ENCODE peak calls at places on chromosome 20, in four cellular contexts. I is breast epithelium, M is ureter, Z is ELR. R is an unnamed sample.

GRCh38 chr20:11901127-11901526 is 16.6 kb upstream of the BTBD3 start:
- DNase-seq in I (no peak), Z (peak; percentile 96), M (no peak), R (no peak)

GRCh38 chr20:24462461-24463010 is 6.9 kb upstream of the SYNDIG1 start:
- DNase-seq in Z (no peak), M (no peak), I (no peak), R (no peak)

GRCh38 chr20:63519765-63520593 is 586 bp upstream of the PPDPF start:
- DNase-seq in I (no peak), M (peak; percentile 84), Z (peak; percentile 70), R (peak; percentile 49)

GRCh38 chr20:62832212-62832922 is 15.5 kb downstream of the COL9A3 start:
- DNase-seq in Z (no peak), I (no peak), M (no peak), R (no peak)

GRCh38 chr20:32446301-32447100 is 88.4 kb downstream of the ASXL1 start:
- DNase-seq in M (no peak), Z (no peak), I (no peak), R (no peak)

GRCh38 chr20:35008411-35009342 is 53.0 kb downstream of the MYH7B start:
- DNase-seq in I (no peak), Z (no peak), M (no peak), R (no peak)

GRCh38 chr20:58019027-58019849 is 209.2 kb downstream of the ANKRD60 start:
- DNase-seq in M (no peak), I (no peak), Z (peak; percentile 95), R (no peak)

GRCh38 chr20:61989741-61990140 is 75.9 kb downstream of the TAF4 start:
- DNase-seq in Z (no peak), I (no peak), M (no peak), R (no peak)

GRCh38 chr20:15257471-15257870 is 920.1 kb upstream of the FLRT3 start:
- DNase-seq in I (no peak), M (no peak), Z (no peak), R (no peak)

GRCh38 chr20:48725589-48725991 is 102.2 kb downstream of the PREX1 start:
- DNase-seq in M (no peak), Z (peak; percentile 82), I (no peak), R (no peak)

GRCh38 chr20:48633620-48634257 is 194.1 kb downstream of the PREX1 start:
- DNase-seq in I (no peak), Z (no peak), M (no peak), R (no peak)

GRCh38 chr20:47982574-47983360 is 197.5 kb upstream of the SULF2 start:
- DNase-seq in Z (no peak), M (no peak), I (no peak), R (no peak)

GRCh38 chr20:5970381-5970780 is 19.9 kb downstream of the MCM8 start:
- DNase-seq in M (no peak), Z (no peak), I (no peak), R (no peak)

GRCh38 chr20:46057856-46058655 is 29.0 kb downstream of the SLC12A5 start:
- DNase-seq in Z (peak; percentile 60), M (peak; percentile 48), I (no peak), R (no peak)

GRCh38 chr20:24960861-24961260 is 11.8 kb downstream of the CST7 start:
- DNase-seq in I (no peak), Z (no peak), M (no peak), R (no peak)

GRCh38 chr20:380763-381580 is 412 bp downstream of the TRIB3 start:
- DNase-seq in I (no peak), Z (peak; percentile 74), M (peak; percentile 66), R (peak; percentile 27)

GRCh38 chr20:23651117-23651516 is 13.4 kb upstream of the CST3 start:
- DNase-seq in Z (no peak), M (no peak), I (no peak), R (no peak)

GRCh38 chr20:54692168-54692887 is 216.9 kb downstream of the DOK5 start:
- DNase-seq in M (no peak), Z (no peak), I (no peak), R (no peak)

GRCh38 chr20:4415281-4415680 is 306.4 kb upstream of the PRND start:
- DNase-seq in M (no peak), Z (no peak), I (no peak), R (no peak)

GRCh38 chr20:20517296-20517695 is 149.4 kb downstream of the INSM1 start:
- DNase-seq in I (no peak), M (no peak), Z (no peak), R (no peak)

GRCh38 chr20:496126-496696 is 33.9 kb upstream of the TBC1D20 start:
- DNase-seq in I (no peak), M (no peak), Z (no peak), R (no peak)

GRCh38 chr20:11807070-11807741 is 110.5 kb upstream of the BTBD3 start:
- DNase-seq in Z (peak; percentile 86), I (no peak), M (no peak), R (no peak)

GRCh38 chr20:49037962-49038387 is 8.1 kb upstream of the CSE1L start:
- DNase-seq in M (no peak), I (no peak), Z (no peak), R (no peak)

GRCh38 chr20:19930461-19930860 is 86.7 kb upstream of the NAA20 start:
- DNase-seq in Z (no peak), I (no peak), M (no peak), R (no peak)

GRCh38 chr20:51331466-51331865 is 211.1 kb downstream of the NFATC2 start:
- DNase-seq in M (no peak), Z (no peak), I (no peak), R (no peak)

R was measured in NCI-H1105.